ENCODE peak calls at places on chromosomes 16 and 17, in nine cellular contexts. A, E, Z, R, I, H, D, F and O are unnamed samples.

GRCh38 chr17:1461193-1461944 is 5.3 kb upstream of the CRK start:
- DNase-seq in F (no peak), R (no peak), A (no peak), I (no peak), D (no peak), E (no peak), H (no peak), Z (no peak), O (no peak)

GRCh38 chr17:21470861-21471260 is 94.7 kb downstream of the KCNJ12 start:
- DNase-seq in H (no peak), I (no peak), A (no peak), Z (no peak), F (no peak), D (no peak), R (no peak), E (no peak), O (no peak)

GRCh38 chr17:10429416-10430045 is 7.8 kb upstream of the MYH8 start:
- DNase-seq in R (no peak), H (no peak), A (no peak), Z (no peak), E (no peak), F (no peak), D (no peak), I (no peak), O (no peak)

GRCh38 chr17:67438669-67439068 is 61.6 kb downstream of the PITPNC1 start:
- DNase-seq in A (no peak), F (no peak), R (no peak), I (no peak), H (no peak), D (no peak), E (no peak), Z (no peak), O (no peak)

GRCh38 chr17:67171560-67171959 is 73.4 kb downstream of the HELZ start:
- DNase-seq in Z (no peak), I (no peak), H (no peak), D (no peak), A (no peak), F (no peak), E (no peak), R (no peak), O (no peak)

GRCh38 chr17:78316115-78316866 is 43.6 kb downstream of the SOCS3 start:
- DNase-seq in H (no peak), F (no peak), E (no peak), I (no peak), Z (no peak), R (no peak), A (no peak), D (no peak), O (no peak)

GRCh38 chr17:50111687-50112655 is 16.8 kb downstream of the PDK2 start:
- DNase-seq in F (no peak), I (no peak), R (no peak), E (peak; percentile 32), Z (no peak), A (no peak), H (peak; percentile 55), D (no peak), O (no peak)

GRCh38 chr16:86381491-86381890 is 128.8 kb upstream of the FOXF1 start:
- DNase-seq in R (no peak), I (no peak), H (no peak), E (no peak), F (no peak), A (no peak), Z (no peak), D (no peak), O (no peak)

GRCh38 chr17:83203073-83203471 is 123.7 kb downstream of the METRNL start:
- DNase-seq in F (peak; percentile 24), D (no peak), R (no peak), Z (no peak), H (no peak), A (no peak), E (no peak), I (no peak), O (no peak)

GRCh38 chr16:64626771-64627170 is 495.1 kb downstream of the CDH11 start:
- DNase-seq in Z (no peak), A (no peak), I (no peak), R (no peak), E (no peak), H (no peak), D (no peak), F (no peak), O (no peak)

GRCh38 chr16:72876221-72876620 is 171.7 kb downstream of the ZFHX3 start:
- DNase-seq in I (no peak), R (peak; percentile 78), D (no peak), E (no peak), A (no peak), F (no peak), Z (no peak), H (no peak), O (no peak)